ENCODE peak calls at places on chromosomes 2 and 18, in four cellular contexts. G, D, F and K are unnamed samples.

GRCh38 chr2:68980956-68981355 is 6.5 kb downstream of the GKN1 start:
- DNase-seq in G (no peak), D (no peak), F (no peak), K (no peak)

GRCh38 chr2:150136407-150136806 is 351.1 kb downstream of the RND3 start:
- DNase-seq in G (no peak), D (no peak), F (no peak), K (no peak)

GRCh38 chr18:70221156-70221910 is 15.8 kb upstream of the RTTN start:
- DNase-seq in G (no peak), D (no peak), F (no peak), K (no peak)

GRCh38 chr2:85438291-85439110 is 20.0 kb downstream of the SH2D6 start:
- DNase-seq in G (no peak), D (no peak), F (no peak), K (peak)

GRCh38 chr18:67553471-67553870 is 37.0 kb upstream of the DSEL start:
- DNase-seq in G (no peak), D (no peak), F (peak), K (no peak)

GRCh38 chr2:20563833-20564232 is 87.1 kb downstream of the HS1BP3 start:
- DNase-seq in G (no peak), D (no peak), F (peak), K (no peak)

GRCh38 chr2:105843797-105844374 is 99.2 kb downstream of the NCK2 start:
- DNase-seq in G (no peak), D (no peak), F (peak), K (no peak)

GRCh38 chr2:20521682-20522189 is 74.9 kb downstream of the RHOB start:
- DNase-seq in G (no peak), D (no peak), F (no peak), K (no peak)

GRCh38 chr18:51447351-51447896 is 249.9 kb upstream of the MEX3C start:
- DNase-seq in G (no peak), D (no peak), F (no peak), K (peak)